ENCODE peak calls at places on chromosomes 4 and X, in eight cellular contexts. C is prostate gland, K is foreskin fibroblast, W is AG04449, O is A549, G is heart left ventricle, I is endothelial cell of umbilical vein, H is neural progenitor cell. N is an unnamed sample.

GRCh38 chrX:105126201-105126600 is 94.3 kb downstream of the TEX13A start:
- DNase-seq in C (no peak), K (no peak), W (no peak), O (no peak), G (no peak), I (peak; percentile 25), H (no peak), N (no peak)

GRCh38 chr4:37685211-37685725 is 908 bp downstream of the RELL1 start:
- DNase-seq in C (no peak), K (peak; percentile 62), W (no peak), O (no peak), G (peak; percentile 30), I (peak; percentile 54), H (peak; percentile 16), N (peak; percentile 67)

GRCh38 chr4:4945021-4945420 is 74.2 kb downstream of the CYTL1 start:
- DNase-seq in C (no peak), K (no peak), W (no peak), O (no peak), G (no peak), I (no peak), H (no peak), N (no peak)

GRCh38 chr4:141713771-141714445 is 77.5 kb downstream of the IL15 start:
- DNase-seq in C (no peak), K (peak; percentile 45), W (no peak), O (peak; percentile 18), G (no peak), I (peak; percentile 34), H (no peak), N (peak; percentile 55)

GRCh38 chrX:68132749-68133148 is 300.5 kb downstream of the OPHN1 start:
- DNase-seq in C (no peak), K (no peak), W (no peak), O (no peak), G (no peak), I (no peak), H (no peak), N (no peak)

GRCh38 chr4:8182858-8183725 is 16.0 kb upstream of the SH3TC1 start:
- DNase-seq in C (peak; percentile 94), K (peak; percentile 36), W (no peak), O (peak; percentile 85), G (peak; percentile 90), I (peak; percentile 76), H (no peak), N (peak; percentile 87)

GRCh38 chr4:73187325-73187724 is 71.3 kb downstream of the ANKRD17 start:
- DNase-seq in C (no peak), K (no peak), W (no peak), O (peak; percentile 12), G (no peak), I (peak; percentile 92), H (no peak), N (peak; percentile 27)

GRCh38 chr4:2962614-2963184 is 507 bp downstream of the NOP14 start:
- DNase-seq in C (no peak), K (no peak), W (no peak), O (peak; percentile 52), G (no peak), I (peak; percentile 71), H (peak; percentile 82), N (peak; percentile 56)

GRCh38 chr4:87073187-87073569 is 138.4 kb downstream of the AFF1 start:
- DNase-seq in C (no peak), K (no peak), W (no peak), O (no peak), G (no peak), I (no peak), H (no peak), N (no peak)

GRCh38 chr4:87076690-87077358 is 142.0 kb downstream of the AFF1 start:
- DNase-seq in C (peak; percentile 44), K (no peak), W (no peak), O (no peak), G (no peak), I (no peak), H (no peak), N (no peak)

GRCh38 chr4:87071401-87071800 is 136.6 kb downstream of the AFF1 start:
- DNase-seq in C (no peak), K (no peak), W (no peak), O (no peak), G (no peak), I (no peak), H (no peak), N (no peak)

GRCh38 chr4:87075876-87076275 is 141.1 kb downstream of the AFF1 start:
- DNase-seq in C (no peak), K (no peak), W (no peak), O (no peak), G (no peak), I (no peak), H (no peak), N (no peak)

DNA sequence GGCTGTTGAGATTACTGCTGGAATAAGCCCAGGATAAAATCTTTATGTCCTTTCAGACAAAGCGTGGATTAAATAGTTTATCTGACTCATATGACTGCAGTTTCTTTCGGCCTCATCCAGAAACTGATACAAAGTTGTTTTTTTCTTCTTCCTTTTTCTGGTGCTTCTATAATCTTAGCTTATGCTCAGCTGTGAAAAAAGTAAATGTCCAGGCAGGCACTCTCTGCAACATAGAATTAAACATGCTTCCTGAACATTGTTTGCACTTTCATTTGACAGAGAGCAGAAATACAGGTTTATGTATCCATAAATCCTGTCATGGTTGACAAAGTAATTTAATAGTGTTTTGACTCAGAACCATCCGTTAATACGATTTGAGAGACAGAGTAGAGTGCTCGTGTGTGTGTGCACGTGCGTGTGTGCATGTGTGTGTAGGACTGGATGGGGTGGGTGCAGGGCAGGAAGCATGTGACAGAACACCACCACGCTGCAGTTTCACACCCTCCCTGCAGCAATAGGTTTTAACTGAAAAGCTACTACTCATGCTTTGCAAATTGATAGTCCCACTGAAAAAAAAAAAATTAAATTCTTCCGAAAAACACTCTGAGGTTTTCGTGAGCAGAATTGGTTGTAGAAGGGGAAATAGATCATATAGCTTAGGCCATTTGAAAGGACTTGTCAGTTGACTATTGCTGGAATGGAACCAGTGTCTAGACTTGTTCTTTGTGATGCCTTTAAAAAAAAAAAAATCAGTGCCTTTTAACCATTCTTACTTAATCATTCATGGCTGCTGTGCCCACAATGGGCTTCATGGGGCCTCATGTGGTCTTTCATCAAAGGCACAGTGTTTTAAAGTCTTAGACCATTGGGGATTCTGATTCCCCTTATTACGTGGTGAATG is 139.0 kb downstream of the AFF1 start:
- DNase-seq in C (peak; percentile 53), K (no peak), W (no peak), O (no peak), G (no peak), I (no peak), H (peak; percentile 35), N (peak; percentile 55)
- H3K4me3 ChIP-seq in C (no peak overlapping the region), K (no peak overlapping the region), W (no peak overlapping the region), O (no peak overlapping the region), G (no peak overlapping the region), I (no peak overlapping the region), H (no peak overlapping the region), N (no peak overlapping the region)

GRCh38 chrX:42616981-42617380 is 161.0 kb downstream of the PPP1R2C start:
- DNase-seq in C (no peak), K (no peak), W (no peak), O (no peak), G (no peak), I (no peak), H (no peak), N (no peak)

GRCh38 chrX:42619068-42619467 is 158.9 kb downstream of the PPP1R2C start:
- DNase-seq in C (no peak), K (no peak), W (no peak), O (no peak), G (no peak), I (no peak), H (no peak), N (no peak)

GRCh38 chrX:42615161-42615563 is 162.8 kb downstream of the PPP1R2C start:
- DNase-seq in C (no peak), K (no peak), W (no peak), O (peak; percentile 17), G (no peak), I (no peak), H (peak; percentile 23), N (no peak)
- TF ChIP-seq CTCF in C (no peak), K (peak; percentile 12), W (peak; percentile 3), O (no peak), G (no peak), I (no peak), H (peak; percentile 47), N (no peak)

DNA sequence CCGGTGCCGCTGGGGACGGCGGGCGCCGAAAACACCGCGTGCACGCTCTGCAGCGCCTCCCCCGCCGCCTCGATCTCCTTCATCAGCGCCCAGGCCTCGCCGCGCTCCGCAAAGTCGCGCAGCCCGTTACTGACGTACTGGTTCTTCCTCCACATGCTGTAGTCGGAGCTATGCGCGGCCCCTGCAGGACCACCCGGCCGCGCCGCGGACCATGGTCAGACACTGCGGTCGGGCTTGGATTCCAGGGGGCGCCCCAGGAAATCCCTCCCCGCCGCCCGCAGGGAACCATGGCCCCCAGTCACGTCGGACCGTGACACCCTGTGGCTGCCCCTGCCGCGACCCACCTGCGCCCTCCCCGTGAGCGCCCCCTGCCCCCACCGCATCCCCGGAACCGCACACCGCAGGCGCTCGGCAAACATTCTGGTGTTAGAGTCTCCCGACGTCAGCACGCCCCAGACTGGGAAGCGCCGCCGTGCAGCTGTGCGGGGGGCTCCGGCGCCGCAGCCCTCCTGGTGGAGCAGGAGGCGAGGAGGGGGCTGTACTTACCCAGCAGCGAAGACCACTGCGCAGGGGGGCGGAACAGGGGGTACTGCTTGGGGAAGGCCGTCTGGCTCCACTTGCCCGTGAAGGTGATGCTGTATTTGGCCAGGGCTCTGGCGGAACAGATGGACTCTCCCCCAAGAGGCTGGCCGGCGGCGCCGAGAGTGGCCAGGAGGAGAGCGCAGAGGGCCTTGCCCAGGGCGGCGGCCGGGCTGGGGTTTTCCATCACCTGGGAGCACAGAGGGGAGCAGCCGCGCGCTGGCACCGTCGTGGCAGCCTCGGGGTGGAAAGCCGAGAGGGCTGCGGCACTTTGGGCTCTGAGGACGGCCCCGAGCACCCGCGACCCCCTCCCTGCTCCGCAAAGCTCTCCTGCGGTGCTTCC is 816 bp downstream of the SPON2 start:
- DNase-seq in C (no peak), K (no peak), W (no peak), O (no peak), G (no peak), I (no peak), H (peak; percentile 70), N (no peak)
- H3K4me3 ChIP-seq in C (peak overlapping the region; percentile 35), K (peak overlapping the region; percentile 59), W (peak overlapping the region; percentile 37), O (no peak overlapping the region), G (peak overlapping the region; percentile 13), I (no peak overlapping the region), H (peak overlapping the region; percentile 45), N (peak overlapping the region; percentile 53)

GRCh38 chr4:105994061-105994460 is 98.8 kb downstream of the NPNT start:
- DNase-seq in C (peak; percentile 61), K (no peak), W (no peak), O (no peak), G (no peak), I (no peak), H (no peak), N (no peak)

GRCh38 chr4:105992641-105993305 is 97.5 kb downstream of the NPNT start:
- DNase-seq in C (no peak), K (no peak), W (no peak), O (no peak), G (no peak), I (no peak), H (no peak), N (no peak)

GRCh38 chr4:105989411-105990242 is 94.4 kb downstream of the NPNT start:
- DNase-seq in C (no peak), K (no peak), W (no peak), O (no peak), G (no peak), I (peak; percentile 75), H (no peak), N (no peak)

GRCh38 chr4:105990933-105991332 is 95.7 kb downstream of the NPNT start:
- DNase-seq in C (peak; percentile 84), K (peak; percentile 21), W (no peak), O (peak; percentile 4), G (peak; percentile 89), I (peak; percentile 95), H (no peak), N (peak; percentile 72)

DNA sequence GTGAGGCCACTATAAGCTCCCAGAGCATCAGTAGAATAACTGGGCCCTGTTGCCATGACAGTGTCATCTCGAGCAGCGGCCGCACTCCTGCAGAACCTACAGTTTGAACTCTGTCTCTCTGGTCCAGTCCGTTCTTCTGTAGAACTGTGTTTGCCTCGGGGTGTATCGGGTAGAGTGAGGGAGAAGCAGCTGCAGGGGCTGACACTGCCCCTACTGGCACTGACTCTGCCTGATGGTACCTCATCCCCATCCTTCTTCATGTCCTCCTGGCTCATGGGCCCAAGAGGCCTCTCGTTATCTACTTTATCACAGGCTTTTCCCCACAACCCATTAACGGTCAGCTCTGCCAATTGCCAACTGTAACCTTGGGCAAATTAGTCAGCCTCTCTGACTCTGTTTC is 96.5 kb downstream of the NPNT start:
- DNase-seq in C (no peak), K (no peak), W (no peak), O (no peak), G (no peak), I (peak; percentile 6), H (no peak), N (no peak)
- TF ChIP-seq CTCF in C (no peak), K (no peak), W (no peak), O (no peak), G (no peak), I (no peak), H (no peak), N (no peak)

N was measured in fibroblast of the aortic adventitia.